ENCODE peak calls at places on chromosome 9, in four cellular contexts. I is adrenal gland, T is cardiac muscle cell, Q is NCI-H2081. U is an unnamed sample.
A peak's percentile ranks its signal among the peaks of the same experiment; 100 is the strongest.

GRCh38 chr9:112550531-112550930 is 63.9 kb downstream of the KIAA1958 start:
- DNase-seq in I (no peak), Q (no peak), T (no peak), U (no peak)

GRCh38 chr9:81592890-81593271 is 96.5 kb downstream of the TLE1 start:
- DNase-seq in Q (no peak), I (peak; percentile 49), T (no peak), U (no peak)

GRCh38 chr9:21402387-21403247 is 6.3 kb upstream of the IFNA8 start:
- DNase-seq in T (peak; percentile 37), I (no peak), Q (no peak), U (no peak)

GRCh38 chr9:14043491-14043890 is 270.4 kb downstream of the NFIB start:
- DNase-seq in I (no peak), T (no peak), Q (no peak), U (no peak)

GRCh38 chr9:96566401-96567202 is 53.0 kb downstream of the CDC14B start:
- DNase-seq in T (peak; percentile 81), I (peak; percentile 83), Q (no peak), U (peak; percentile 58)

GRCh38 chr9:95820076-95820475 is 55.4 kb upstream of the ERCC6L2 start:
- DNase-seq in I (no peak), Q (no peak), T (no peak), U (no peak)

GRCh38 chr9:84412654-84413053 is 72.1 kb upstream of the SLC28A3 start:
- DNase-seq in Q (no peak), I (no peak), T (no peak), U (no peak)

GRCh38 chr9:125407974-125408900 is 146.6 kb downstream of the GAPVD1 start:
- DNase-seq in Q (peak; percentile 82), T (peak; percentile 89), I (peak; percentile 62), U (peak; percentile 69)

GRCh38 chr9:99406939-99407338 is 184.9 kb downstream of the SEC61B start:
- DNase-seq in Q (no peak), I (no peak), T (no peak), U (no peak)

GRCh38 chr9:124349267-124349666 is 66.0 kb downstream of the PSMB7 start:
- DNase-seq in T (no peak), Q (no peak), I (no peak), U (no peak)

GRCh38 chr9:33295571-33295970 is 5.3 kb downstream of the NFX1 start:
- DNase-seq in Q (no peak), T (no peak), I (no peak), U (no peak)

GRCh38 chr9:35923927-35924763 is 14.9 kb downstream of the SPAAR start:
- DNase-seq in Q (no peak), I (peak; percentile 74), T (no peak), U (peak; percentile 90)

GRCh38 chr9:129880654-129881546 is 45.6 kb downstream of the USP20 start:
- DNase-seq in I (no peak), T (no peak), Q (no peak), U (no peak)

GRCh38 chr9:129258124-129258822 is 80.2 kb upstream of the IER5L start:
- DNase-seq in I (peak; percentile 94), T (peak; percentile 97), Q (peak; percentile 44), U (peak; percentile 93)

GRCh38 chr9:137406085-137406773 is 16.7 kb downstream of the EXD3 start:
- DNase-seq in T (no peak), I (no peak), Q (no peak), U (no peak)

U was measured in uterus.